ENCODE peak calls at places on chromosome 1, in four cellular contexts. One of them, this sample, is unnamed.

GRCh38 chr1:165897326-165898303 is 70.2 kb downstream of the UCK2 start:
- DNase-seq in HepG2: no peak
- DNase-seq in K562: no peak
- DNase-seq in SK-N-SH: peak; percentile 47
- DNase-seq in this sample: no peak

GRCh38 chr1:78096976-78097375 is 51.2 kb downstream of the GIPC2 start:
- DNase-seq in K562: no peak
- DNase-seq in HepG2: no peak
- DNase-seq in SK-N-SH: no peak
- DNase-seq in this sample: no peak

GRCh38 chr1:25729774-25730173 is 70.2 kb upstream of the SELENON start:
- DNase-seq in K562: no peak
- DNase-seq in HepG2: no peak
- DNase-seq in SK-N-SH: no peak
- DNase-seq in this sample: no peak

GRCh38 chr1:64320470-64320869 is 117.0 kb downstream of the UBE2U start:
- DNase-seq in SK-N-SH: no peak
- DNase-seq in HepG2: no peak
- DNase-seq in K562: no peak
- DNase-seq in this sample: no peak

GRCh38 chr1:154751690-154752089 is 118.4 kb downstream of the KCNN3 start:
- DNase-seq in K562: no peak
- DNase-seq in SK-N-SH: no peak
- DNase-seq in HepG2: no peak
- DNase-seq in this sample: no peak

GRCh38 chr1:150487763-150488115 is 520 bp downstream of the TARS2 start:
- DNase-seq in K562: no peak
- DNase-seq in HepG2: no peak
- DNase-seq in SK-N-SH: no peak
- DNase-seq in this sample: no peak

GRCh38 chr1:204108312-204109141 is 35.6 kb downstream of the SOX13 start:
- DNase-seq in SK-N-SH: no peak
- DNase-seq in K562: no peak
- DNase-seq in HepG2: no peak
- DNase-seq in this sample: peak; percentile 66

GRCh38 chr1:62299426-62300200 is 19.6 kb downstream of the KANK4 start:
- DNase-seq in HepG2: peak; percentile 69
- DNase-seq in K562: no peak
- DNase-seq in SK-N-SH: no peak
- DNase-seq in this sample: no peak

GRCh38 chr1:38716229-38716628 is 143.3 kb downstream of the RRAGC start:
- DNase-seq in SK-N-SH: no peak
- DNase-seq in HepG2: no peak
- DNase-seq in K562: no peak
- DNase-seq in this sample: no peak

GRCh38 chr1:198153103-198153502 is 3.7 kb upstream of the NEK7 start:
- DNase-seq in HepG2: no peak
- DNase-seq in SK-N-SH: no peak
- DNase-seq in K562: no peak
- DNase-seq in this sample: no peak

GRCh38 chr1:212514056-212514614 is 81.4 kb downstream of the NENF start:
- DNase-seq in SK-N-SH: no peak
- DNase-seq in K562: peak; percentile 72
- DNase-seq in HepG2: peak; percentile 62
- DNase-seq in this sample: peak; percentile 33

GRCh38 chr1:224183591-224184312 is 712 bp downstream of the DEGS1 start:
- DNase-seq in K562: peak; percentile 81
- DNase-seq in SK-N-SH: peak; percentile 89
- DNase-seq in HepG2: peak; percentile 15
- DNase-seq in this sample: peak; percentile 51

GRCh38 chr1:56331892-56332567 is 247.3 kb downstream of the PLPP3 start:
- DNase-seq in SK-N-SH: no peak
- DNase-seq in HepG2: peak; percentile 95
- DNase-seq in K562: peak; percentile 16
- DNase-seq in this sample: no peak

GRCh38 chr1:187626056-187626455 is 797.3 kb downstream of the PLA2G4A start:
- DNase-seq in K562: no peak
- DNase-seq in SK-N-SH: no peak
- DNase-seq in HepG2: no peak
- DNase-seq in this sample: no peak

GRCh38 chr1:243496806-243497205 is 241.0 kb downstream of the SDCCAG8 start:
- DNase-seq in HepG2: no peak
- DNase-seq in SK-N-SH: no peak
- DNase-seq in K562: no peak
- DNase-seq in this sample: no peak

GRCh38 chr1:113538225-113538624 is 147.9 kb downstream of the MAGI3 start:
- DNase-seq in HepG2: no peak
- DNase-seq in K562: no peak
- DNase-seq in SK-N-SH: no peak
- DNase-seq in this sample: no peak

GRCh38 chr1:150995896-150996295 is 10.8 kb downstream of the MINDY1 start:
- DNase-seq in K562: no peak
- DNase-seq in HepG2: no peak
- DNase-seq in SK-N-SH: peak; percentile 43
- DNase-seq in this sample: peak; percentile 64

GRCh38 chr1:45205910-45206721 is at the start of gene ZSWIM5:
- DNase-seq in K562: peak; percentile 57
- DNase-seq in SK-N-SH: peak; percentile 92
- DNase-seq in HepG2: peak; percentile 48
- DNase-seq in this sample: peak; percentile 67

GRCh38 chr1:226882187-226882586 is 11.8 kb downstream of the PSEN2 start:
- DNase-seq in K562: no peak
- DNase-seq in SK-N-SH: no peak
- DNase-seq in HepG2: no peak
- DNase-seq in this sample: no peak

GRCh38 chr1:51168946-51169345 is 66.9 kb downstream of the C1orf185 start:
- DNase-seq in HepG2: no peak
- DNase-seq in K562: no peak
- DNase-seq in SK-N-SH: no peak
- DNase-seq in this sample: no peak

GRCh38 chr1:247054992-247055415 is 23.6 kb downstream of the ZNF670 start:
- DNase-seq in HepG2: peak; percentile 88
- DNase-seq in K562: peak; percentile 57
- DNase-seq in SK-N-SH: no peak
- DNase-seq in this sample: no peak

GRCh38 chr1:82398357-82398756 is 597.6 kb downstream of the ADGRL2 start:
- DNase-seq in K562: no peak
- DNase-seq in HepG2: no peak
- DNase-seq in SK-N-SH: no peak
- DNase-seq in this sample: no peak

GRCh38 chr1:172480421-172480820 is 36.6 kb upstream of the PIGC start:
- DNase-seq in SK-N-SH: no peak
- DNase-seq in K562: no peak
- DNase-seq in HepG2: no peak
- DNase-seq in this sample: no peak

GRCh38 chr1:61851849-61852692 is 109.8 kb downstream of the PATJ start:
- DNase-seq in SK-N-SH: peak; percentile 36
- DNase-seq in HepG2: peak; percentile 47
- DNase-seq in K562: peak; percentile 31
- DNase-seq in this sample: no peak

GRCh38 chr1:119531606-119532323 is 24.8 kb downstream of the HSD3B1 start:
- DNase-seq in K562: no peak
- DNase-seq in HepG2: no peak
- DNase-seq in SK-N-SH: no peak
- DNase-seq in this sample: no peak

GRCh38 chr1:30280572-30280971 is 442.8 kb downstream of the MATN1 start:
- DNase-seq in K562: no peak
- DNase-seq in HepG2: no peak
- DNase-seq in SK-N-SH: no peak
- DNase-seq in this sample: no peak

GRCh38 chr1:228781161-228781771 is 46.0 kb downstream of the RHOU start:
- DNase-seq in HepG2: no peak
- DNase-seq in SK-N-SH: peak; percentile 50
- DNase-seq in K562: no peak
- DNase-seq in this sample: no peak
- TF ChIP-seq FOXJ3 in HepG2: no peak
- TF ChIP-seq FOXJ3 in SK-N-SH: no peak
- TF ChIP-seq FOXJ3 in K562: no peak
- TF ChIP-seq FOXJ3 in this sample: no peak

GRCh38 chr1:68293122-68293521 is 60.8 kb upstream of the WLS start:
- DNase-seq in K562: no peak
- DNase-seq in HepG2: no peak
- DNase-seq in SK-N-SH: no peak
- DNase-seq in this sample: peak; percentile 17

GRCh38 chr1:68294354-68295066 is 62.2 kb upstream of the WLS start:
- DNase-seq in K562: no peak
- DNase-seq in HepG2: no peak
- DNase-seq in SK-N-SH: no peak
- DNase-seq in this sample: no peak

GRCh38 chr1:68293609-68294353 is 61.5 kb upstream of the WLS start:
- DNase-seq in HepG2: no peak
- DNase-seq in SK-N-SH: no peak
- DNase-seq in K562: no peak
- DNase-seq in this sample: peak; percentile 83

DNA sequence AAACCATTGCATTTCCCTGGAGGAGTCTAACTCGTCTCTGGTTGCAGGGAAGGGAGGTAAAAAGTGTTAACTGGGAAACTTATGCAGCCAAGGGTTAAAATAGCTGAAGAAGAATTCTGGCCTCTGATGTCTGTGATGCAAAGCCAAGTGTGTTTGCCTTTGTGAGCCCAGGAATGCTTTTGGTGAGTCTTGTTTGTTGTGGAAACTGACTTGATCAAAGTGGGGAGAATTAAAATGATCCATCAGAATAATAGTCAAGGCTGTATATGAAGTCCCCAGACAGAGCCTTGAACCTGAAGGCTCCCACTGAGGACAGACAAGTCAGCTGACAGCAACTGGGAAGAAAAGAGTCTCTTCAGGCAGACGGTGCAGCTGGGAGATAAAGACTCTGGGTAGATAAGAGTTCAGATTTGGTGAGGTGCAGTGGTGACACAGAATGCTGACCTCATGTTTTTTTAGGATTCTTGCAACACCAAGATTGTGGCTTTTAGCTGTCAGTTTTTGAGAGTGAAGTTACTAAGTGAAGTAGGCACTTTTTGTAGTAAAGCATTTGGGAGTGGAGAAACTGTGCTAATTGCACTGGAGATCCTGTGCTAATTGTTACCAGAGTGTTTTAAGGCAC is 59.6 kb upstream of the WLS start:
- DNase-seq in K562: peak; percentile 44
- DNase-seq in HepG2: no peak
- DNase-seq in SK-N-SH: no peak
- DNase-seq in this sample: no peak
- TF ChIP-seq FOXJ3 in K562: no peak
- TF ChIP-seq FOXJ3 in HepG2: no peak
- TF ChIP-seq FOXJ3 in SK-N-SH: no peak
- TF ChIP-seq FOXJ3 in this sample: no peak

GRCh38 chr1:166933633-166934032 is 41.7 kb downstream of the ILDR2 start:
- DNase-seq in HepG2: no peak
- DNase-seq in K562: no peak
- DNase-seq in SK-N-SH: no peak
- DNase-seq in this sample: no peak
- TF ChIP-seq FOXJ3 in HepG2: no peak
- TF ChIP-seq FOXJ3 in K562: no peak
- TF ChIP-seq FOXJ3 in SK-N-SH: no peak
- TF ChIP-seq FOXJ3 in this sample: no peak

GRCh38 chr1:100230760-100231159 is 18.9 kb downstream of the DBT start:
- DNase-seq in K562: no peak
- DNase-seq in SK-N-SH: no peak
- DNase-seq in HepG2: no peak
- DNase-seq in this sample: no peak

GRCh38 chr1:100232156-100232555 is 17.5 kb downstream of the DBT start:
- DNase-seq in K562: no peak
- DNase-seq in SK-N-SH: no peak
- DNase-seq in HepG2: no peak
- DNase-seq in this sample: no peak

GRCh38 chr1:100229681-100230443 is 19.8 kb downstream of the DBT start:
- DNase-seq in K562: no peak
- DNase-seq in HepG2: no peak
- DNase-seq in SK-N-SH: no peak
- DNase-seq in this sample: no peak

GRCh38 chr1:100240013-100240412 is 9.6 kb downstream of the DBT start:
- DNase-seq in HepG2: no peak
- DNase-seq in SK-N-SH: no peak
- DNase-seq in K562: no peak
- DNase-seq in this sample: no peak

GRCh38 chr1:100234432-100234831 is 15.2 kb downstream of the DBT start:
- DNase-seq in K562: no peak
- DNase-seq in SK-N-SH: no peak
- DNase-seq in HepG2: no peak
- DNase-seq in this sample: no peak
- TF ChIP-seq FOXJ3 in K562: no peak
- TF ChIP-seq FOXJ3 in SK-N-SH: no peak
- TF ChIP-seq FOXJ3 in HepG2: no peak
- TF ChIP-seq FOXJ3 in this sample: no peak

GRCh38 chr1:200367841-200368534 is 41.8 kb downstream of the ZNF281 start:
- DNase-seq in SK-N-SH: no peak
- DNase-seq in HepG2: no peak
- DNase-seq in K562: no peak
- DNase-seq in this sample: no peak
- TF ChIP-seq FOXJ3 in SK-N-SH: no peak
- TF ChIP-seq FOXJ3 in HepG2: no peak
- TF ChIP-seq FOXJ3 in K562: no peak
- TF ChIP-seq FOXJ3 in this sample: no peak

DNA sequence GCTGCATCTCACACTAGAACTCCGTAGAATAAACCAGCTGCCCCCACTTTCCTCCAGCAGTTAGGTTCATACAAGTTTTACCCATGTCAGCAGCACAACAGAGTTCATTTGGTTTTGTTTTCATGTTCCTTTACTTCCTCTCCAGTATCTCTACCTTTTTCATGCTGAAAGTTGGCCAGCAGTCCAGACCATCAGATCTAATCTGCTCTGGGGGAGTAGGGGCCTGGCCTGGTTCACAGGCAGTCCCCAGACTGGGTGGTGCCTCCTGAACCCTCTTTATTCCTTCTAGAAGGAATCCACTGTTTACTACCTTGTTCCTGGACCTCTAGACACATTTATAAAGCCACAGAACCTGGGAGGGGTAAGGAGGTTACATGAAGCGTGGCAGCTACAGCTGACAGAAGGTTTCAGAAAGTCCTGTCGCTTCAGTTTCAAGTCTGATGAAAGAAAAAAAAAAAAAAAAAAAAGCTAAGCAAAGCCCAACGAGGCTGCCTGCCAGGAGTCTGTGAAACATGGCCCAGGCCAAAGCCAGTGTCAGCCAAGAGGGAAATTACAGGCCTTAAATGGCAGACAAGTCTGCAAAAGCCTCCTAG is 184.6 kb upstream of the JUN start:
- DNase-seq in K562: peak; percentile 56
- DNase-seq in HepG2: no peak
- DNase-seq in SK-N-SH: peak; percentile 29
- DNase-seq in this sample: no peak
- TF ChIP-seq FOXJ3 in K562: no peak
- TF ChIP-seq FOXJ3 in HepG2: no peak
- TF ChIP-seq FOXJ3 in SK-N-SH: peak; percentile 36
- TF ChIP-seq FOXJ3 in this sample: no peak

GRCh38 chr1:79110749-79111148 is 104.2 kb upstream of the ADGRL4 start:
- DNase-seq in SK-N-SH: no peak
- DNase-seq in K562: no peak
- DNase-seq in HepG2: no peak
- DNase-seq in this sample: no peak
- TF ChIP-seq FOXJ3 in SK-N-SH: no peak
- TF ChIP-seq FOXJ3 in K562: no peak
- TF ChIP-seq FOXJ3 in HepG2: no peak
- TF ChIP-seq FOXJ3 in this sample: no peak